ENCODE peak calls at places on chromosomes 6 and 20, in ten cellular contexts. F is NCI-H1417; W is pulmonary artery endothelial cell; J is effector CD4-positive, alpha-beta T cell; U is NCI-H2081; T is T-helper 2 cell; B is midbrain; H is H9; Z is colonic mucosa; N is fibroblast of the aortic adventitia. V is an unnamed sample.

GRCh38 chr6:83051386-83052172 is 14.1 kb downstream of the UBE3D start:
- DNase-seq in F (no peak), W (no peak), J (no peak), U (peak), T (no peak), B (no peak), H (no peak), Z (no peak), N (peak), V (no peak)

GRCh38 chr6:125046107-125046925 is 84.1 kb downstream of the RNF217 start:
- DNase-seq in F (no peak), W (no peak), J (no peak), U (no peak), T (no peak), B (no peak), H (no peak), Z (no peak), N (no peak), V (no peak)

GRCh38 chr6:39700362-39700761 is 24.8 kb downstream of the KIF6 start:
- DNase-seq in F (no peak), W (no peak), J (no peak), U (no peak), T (no peak), B (no peak), H (no peak), Z (no peak), N (no peak), V (no peak)

GRCh38 chr20:6870559-6870958 is 103.1 kb downstream of the BMP2 start:
- DNase-seq in F (no peak), W (no peak), J (no peak), U (no peak), T (no peak), B (no peak), H (no peak), Z (no peak), N (no peak), V (no peak)

GRCh38 chr20:53901064-53901463 is 169.3 kb downstream of the BCAS1 start:
- DNase-seq in F (no peak), W (no peak), J (no peak), U (no peak), T (no peak), B (no peak), H (no peak), Z (peak), N (peak), V (no peak)

GRCh38 chr20:23697947-23698346 is 9.1 kb upstream of the CST4 start:
- DNase-seq in F (no peak), W (no peak), J (no peak), U (no peak), T (no peak), B (no peak), H (no peak), Z (no peak), N (no peak), V (no peak)

GRCh38 chr6:30557683-30557981 is 537 bp downstream of the PRR3 start:
- DNase-seq in F (no peak), W (no peak), J (peak), U (no peak), T (peak), B (no peak), H (no peak), Z (no peak), N (no peak), V (no peak)

GRCh38 chr6:7138921-7139358 is 31.2 kb downstream of the RREB1 start:
- DNase-seq in F (peak), W (no peak), J (peak), U (peak), T (peak), B (peak), H (peak), Z (peak), N (no peak), V (peak)

GRCh38 chr20:59586613-59587012 is 17.7 kb upstream of the PHACTR3 start:
- DNase-seq in F (no peak), W (no peak), J (no peak), U (no peak), T (no peak), B (no peak), H (no peak), Z (no peak), N (no peak), V (no peak)

GRCh38 chr20:37971561-37972127 is 61.6 kb downstream of the TTI1 start:
- DNase-seq in F (no peak), W (no peak), J (no peak), U (no peak), T (no peak), B (no peak), H (no peak), Z (no peak), N (no peak), V (no peak)

GRCh38 chr6:93407186-93407585 is 12.2 kb downstream of the EPHA7 start:
- DNase-seq in F (no peak), W (peak), J (no peak), U (peak), T (no peak), B (peak), H (no peak), Z (no peak), N (peak), V (no peak)

GRCh38 chr20:32727663-32728062 is 15.6 kb downstream of the COMMD7 start:
- DNase-seq in F (no peak), W (no peak), J (no peak), U (no peak), T (no peak), B (no peak), H (no peak), Z (no peak), N (peak), V (no peak)

GRCh38 chr6:71395731-71396409 is 107.3 kb downstream of the OGFRL1 start:
- DNase-seq in F (no peak), W (no peak), J (no peak), U (no peak), T (no peak), B (no peak), H (no peak), Z (no peak), N (no peak), V (no peak)

GRCh38 chr6:52361945-52362442 is at the start of gene PAQR8:
- DNase-seq in F (peak), W (peak), J (peak), U (peak), T (peak), B (peak), H (peak), Z (peak), N (no peak), V (peak)

GRCh38 chr6:92962846-92963245 is 456.5 kb downstream of the EPHA7 start:
- DNase-seq in F (no peak), W (no peak), J (no peak), U (no peak), T (no peak), B (no peak), H (no peak), Z (no peak), N (no peak), V (no peak)

GRCh38 chr6:28794175-28795002 is 129.4 kb downstream of the TRIM27 start:
- DNase-seq in F (no peak), W (no peak), J (no peak), U (peak), T (peak), B (no peak), H (peak), Z (peak), N (peak), V (no peak)

GRCh38 chr6:157908369-157909281 is 73.0 kb upstream of the SYNJ2 start:
- DNase-seq in F (no peak), W (no peak), J (no peak), U (no peak), T (no peak), B (no peak), H (no peak), Z (no peak), N (no peak), V (no peak)

GRCh38 chr6:153001767-153002612 is 519 bp downstream of the MTRF1L start:
- DNase-seq in F (peak), W (no peak), J (no peak), U (no peak), T (peak), B (no peak), H (no peak), Z (peak), N (no peak), V (no peak)

GRCh38 chr20:20568604-20569205 is 143.7 kb downstream of the RALGAPA2 start:
- DNase-seq in F (peak), W (no peak), J (no peak), U (peak), T (peak), B (peak), H (no peak), Z (no peak), N (peak), V (no peak)

GRCh38 chr20:50226093-50226974 is 35.7 kb downstream of the CEBPB start:
- DNase-seq in F (no peak), W (no peak), J (no peak), U (no peak), T (no peak), B (no peak), H (no peak), Z (peak), N (peak), V (no peak)

GRCh38 chr20:9344080-9344920 is 170.1 kb upstream of the LAMP5 start:
- DNase-seq in F (no peak), W (no peak), J (no peak), U (peak), T (no peak), B (no peak), H (no peak), Z (no peak), N (no peak), V (no peak)

GRCh38 chr6:11732036-11732545 is 46.5 kb downstream of the ADTRP start:
- DNase-seq in F (no peak), W (no peak), J (no peak), U (no peak), T (peak), B (peak), H (no peak), Z (no peak), N (peak), V (no peak)

GRCh38 chr6:146955570-146955969 is 248.6 kb upstream of the STXBP5 start:
- DNase-seq in F (no peak), W (no peak), J (no peak), U (no peak), T (no peak), B (no peak), H (no peak), Z (no peak), N (no peak), V (no peak)

GRCh38 chr6:139977887-139978332 is 603.5 kb upstream of the CITED2 start:
- DNase-seq in F (no peak), W (no peak), J (no peak), U (no peak), T (no peak), B (no peak), H (no peak), Z (no peak), N (peak), V (no peak)

GRCh38 chr6:158737710-158738615 is 81.2 kb downstream of the EZR start:
- DNase-seq in F (no peak), W (no peak), J (no peak), U (no peak), T (no peak), B (no peak), H (no peak), Z (no peak), N (peak), V (no peak)

GRCh38 chr6:24125980-24126379 is at the start of gene NRSN1:
- DNase-seq in F (peak), W (no peak), J (no peak), U (peak), T (peak), B (peak), H (peak), Z (peak), N (no peak), V (no peak)

GRCh38 chr6:159756508-159756907 is 5.3 kb upstream of the ACAT2 start:
- DNase-seq in F (no peak), W (no peak), J (no peak), U (no peak), T (no peak), B (no peak), H (no peak), Z (no peak), N (no peak), V (no peak)

GRCh38 chr6:161284653-161285052 is 10.8 kb upstream of the AGPAT4 start:
- DNase-seq in F (no peak), W (no peak), J (no peak), U (no peak), T (no peak), B (no peak), H (no peak), Z (no peak), N (no peak), V (no peak)

GRCh38 chr6:56335733-56336132 is 88.4 kb upstream of the COL21A1 start:
- DNase-seq in F (no peak), W (no peak), J (no peak), U (no peak), T (no peak), B (no peak), H (no peak), Z (no peak), N (peak), V (no peak)

GRCh38 chr20:63688234-63689045 is 8.0 kb upstream of the TNFRSF6B start:
- DNase-seq in F (no peak), W (no peak), J (no peak), U (no peak), T (no peak), B (no peak), H (no peak), Z (no peak), N (no peak), V (no peak)

GRCh38 chr6:42131531-42131930 is 10.9 kb downstream of the C6orf132 start:
- DNase-seq in F (no peak), W (peak), J (no peak), U (no peak), T (no peak), B (no peak), H (no peak), Z (no peak), N (peak), V (no peak)

GRCh38 chr6:140871911-140872310 is 1260.8 kb upstream of the GJE1 start:
- DNase-seq in F (no peak), W (no peak), J (no peak), U (no peak), T (no peak), B (no peak), H (no peak), Z (no peak), N (peak), V (no peak)

GRCh38 chr6:75880305-75880704 is 131.3 kb downstream of the MYO6 start:
- DNase-seq in F (no peak), W (no peak), J (no peak), U (no peak), T (no peak), B (no peak), H (no peak), Z (no peak), N (no peak), V (no peak)

V was measured in T follicular helper cell.